ENCODE peak calls at places on chromosomes 6 and 20, in nine cellular contexts. O, U, J, W, Y, Z, C, E and F are unnamed samples.
A peak's percentile ranks its signal among the peaks of the same experiment; 100 is the strongest.

GRCh38 chr6:42168650-42169049 is 4.5 kb upstream of the GUCA1A start:
- DNase-seq in E (no peak), J (no peak), W (no peak), Z (no peak), Y (no peak), C (no peak), U (no peak), O (no peak), F (no peak)

GRCh38 chr6:18976091-18976490 is 588.9 kb downstream of the RNF144B start:
- DNase-seq in Z (no peak), O (no peak), Y (no peak), U (no peak), C (no peak), W (no peak), E (no peak), J (no peak), F (no peak)

GRCh38 chr6:28816339-28816908 is 107.4 kb downstream of the TRIM27 start:
- DNase-seq in J (no peak), Z (no peak), E (no peak), C (no peak), U (no peak), Y (no peak), O (no peak), W (no peak), F (no peak)

GRCh38 chr6:143055213-143055612 is 5.5 kb upstream of the AIG1 start:
- DNase-seq in J (no peak), Y (no peak), E (no peak), C (no peak), Z (no peak), U (no peak), W (no peak), O (no peak), F (no peak)

GRCh38 chr20:17610566-17611289 is 40.9 kb downstream of the DSTN start:
- DNase-seq in U (no peak), W (peak; percentile 39), E (no peak), Z (no peak), J (no peak), C (no peak), Y (no peak), O (no peak), F (no peak)

GRCh38 chr6:22709804-22710203 is 140.4 kb downstream of the HDGFL1 start:
- DNase-seq in J (no peak), U (no peak), Z (no peak), O (no peak), C (no peak), Y (no peak), W (no peak), E (no peak), F (no peak)

GRCh38 chr20:45945678-45946148 is 11.2 kb downstream of the PCIF1 start:
- DNase-seq in W (no peak), U (no peak), C (no peak), Y (no peak), J (no peak), O (no peak), Z (no peak), E (no peak), F (no peak)

GRCh38 chr6:146670161-146670560 is 71.4 kb downstream of the ADGB start:
- DNase-seq in O (peak; percentile 5), U (no peak), Z (peak; percentile 2), J (no peak), E (no peak), C (no peak), W (no peak), Y (peak; percentile 8), F (no peak)

GRCh38 chr6:107977283-107977682 is 19.3 kb upstream of the SEC63 start:
- DNase-seq in J (no peak), O (peak; percentile 61), Z (peak; percentile 53), C (no peak), U (peak; percentile 11), W (no peak), Y (no peak), E (no peak), F (no peak)

GRCh38 chr6:112431803-112432202 is 84.7 kb downstream of the RFPL4B start:
- DNase-seq in O (no peak), E (no peak), J (no peak), Z (no peak), Y (no peak), U (no peak), W (no peak), C (no peak), F (no peak)

GRCh38 chr20:23244207-23244915 is 106.2 kb upstream of the NXT1 start:
- DNase-seq in Z (peak; percentile 55), U (no peak), Y (no peak), W (no peak), O (no peak), J (no peak), E (no peak), C (no peak), F (no peak)

GRCh38 chr6:113182370-113183141 is 674.6 kb upstream of the MARCKS start:
- DNase-seq in W (no peak), J (no peak), Z (peak; percentile 71), E (no peak), C (no peak), O (peak; percentile 83), U (no peak), Y (peak; percentile 67), F (peak; percentile 1)

GRCh38 chr6:4608361-4609115 is 167.7 kb upstream of the CDYL start:
- DNase-seq in Y (no peak), C (no peak), J (peak; percentile 84), U (no peak), W (no peak), Z (no peak), O (no peak), E (no peak), F (no peak)

GRCh38 chr20:59565768-59566461 is 38.4 kb upstream of the PHACTR3 start:
- DNase-seq in E (no peak), J (no peak), O (no peak), Z (no peak), C (no peak), U (no peak), W (no peak), Y (no peak), F (no peak)

GRCh38 chr20:59568509-59569024 is 35.8 kb upstream of the PHACTR3 start:
- DNase-seq in O (no peak), C (no peak), W (no peak), Z (no peak), J (no peak), U (no peak), E (no peak), Y (no peak), F (no peak)

GRCh38 chr20:59567585-59568508 is 36.5 kb upstream of the PHACTR3 start:
- DNase-seq in J (no peak), E (no peak), O (no peak), Z (no peak), Y (no peak), C (no peak), U (no peak), W (no peak), F (no peak)

GRCh38 chr20:59564943-59565342 is 39.4 kb upstream of the PHACTR3 start:
- DNase-seq in O (no peak), C (no peak), Z (no peak), J (no peak), U (no peak), E (no peak), Y (no peak), W (no peak), F (no peak)

GRCh38 chr20:59566631-59567524 is 37.5 kb upstream of the PHACTR3 start:
- DNase-seq in O (no peak), U (no peak), Y (no peak), Z (no peak), W (no peak), J (no peak), E (no peak), C (no peak), F (no peak)
- TF ChIP-seq CTCF in O (no peak), U (no peak), Y (no peak), Z (no peak), W (no peak), J (no peak), E (no peak), C (no peak), F (no peak)

GRCh38 chr20:2528671-2529070 is 7.7 kb upstream of the TMC2 start:
- DNase-seq in C (no peak), Z (no peak), U (no peak), J (no peak), E (no peak), O (no peak), Y (no peak), W (no peak), F (no peak)
- TF ChIP-seq CTCF in C (no peak), Z (no peak), U (no peak), J (no peak), E (no peak), O (no peak), Y (no peak), W (no peak), F (no peak)

GRCh38 chr6:148807784-148808183 is 61.0 kb downstream of the UST start:
- DNase-seq in Z (no peak), W (no peak), Y (no peak), U (no peak), E (no peak), C (no peak), J (no peak), O (no peak), F (no peak)
- TF ChIP-seq CTCF in Z (no peak), W (no peak), Y (no peak), U (no peak), E (no peak), C (no peak), J (no peak), O (no peak), F (no peak)

GRCh38 chr20:57465486-57465885 is 59.5 kb downstream of the CTCFL start:
- DNase-seq in U (no peak), O (no peak), Z (no peak), E (no peak), Y (no peak), W (no peak), J (no peak), C (no peak), F (no peak)

GRCh38 chr20:57462781-57463180 is 62.2 kb downstream of the CTCFL start:
- DNase-seq in C (no peak), J (no peak), Y (no peak), Z (no peak), E (no peak), U (no peak), O (no peak), W (no peak), F (no peak)

GRCh38 chr20:57461726-57462125 is 63.2 kb downstream of the CTCFL start:
- DNase-seq in O (no peak), Z (no peak), W (no peak), E (no peak), C (no peak), Y (no peak), J (no peak), U (no peak), F (no peak)

GRCh38 chr20:57465943-57466342 is 59.0 kb downstream of the CTCFL start:
- DNase-seq in C (no peak), Y (no peak), J (no peak), W (no peak), E (no peak), Z (no peak), U (no peak), O (no peak), F (no peak)

DNA sequence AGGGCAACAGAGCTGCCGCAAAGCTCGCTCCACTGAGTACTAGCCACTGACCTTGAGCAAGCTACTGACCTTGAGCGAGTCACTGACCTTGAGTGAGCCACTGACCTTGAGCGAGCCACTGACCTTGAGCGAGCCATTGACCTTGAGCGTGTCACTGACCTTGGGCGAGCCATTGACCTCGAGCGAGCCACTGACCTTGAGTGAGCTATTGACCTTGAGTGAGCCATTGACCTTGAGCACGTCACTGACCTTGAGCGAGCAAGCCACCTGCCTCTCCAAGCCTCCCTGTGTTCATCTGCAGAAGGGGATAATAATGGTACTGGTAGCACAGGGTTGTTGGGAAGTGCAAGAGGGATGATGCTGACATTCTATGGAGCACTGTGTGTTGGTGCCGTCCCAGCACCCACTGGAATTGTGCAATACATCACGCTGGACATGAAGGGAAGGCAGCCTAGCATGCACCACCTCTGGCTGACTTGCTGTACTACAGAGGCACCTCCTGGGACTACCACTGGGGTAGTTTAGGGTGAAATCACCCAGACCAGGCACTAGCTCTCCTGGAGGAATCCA is 60.2 kb downstream of the CTCFL start:
- DNase-seq in J (no peak), U (no peak), Y (no peak), W (no peak), Z (no peak), E (no peak), O (peak; percentile 28), C (no peak), F (peak; percentile 71)
- TF ChIP-seq CTCF in J (no peak), U (no peak), Y (peak; percentile 27), W (no peak), Z (peak; percentile 7), E (peak; percentile 31), O (peak; percentile 13), C (peak; percentile 37), F (no peak)